ENCODE peak calls at places on chromosomes 5 and 9, in six cellular contexts. H is GM23338, K is transverse colon, M is GM13977, Q is IMR-90, Z is WERI-Rb-1. F is an unnamed sample.

GRCh38 chr5:36285837-36286615 is 15.7 kb downstream of the RANBP3L start:
- DNase-seq in M (no peak), H (no peak), Z (no peak), K (no peak), Q (no peak), F (no peak)

GRCh38 chr9:131417264-131418142 is 23.6 kb downstream of the PRRC2B start:
- DNase-seq in H (no peak), Z (no peak), K (no peak), M (peak; percentile 59), Q (no peak), F (no peak)

GRCh38 chr5:78544531-78545200 is 103.9 kb downstream of the LHFPL2 start:
- DNase-seq in Z (no peak), M (no peak), H (no peak), Q (peak; percentile 85), K (peak; percentile 21), F (no peak)

GRCh38 chr9:125343518-125344284 is 82.1 kb downstream of the GAPVD1 start:
- DNase-seq in H (peak; percentile 74), M (no peak), Q (peak; percentile 76), K (no peak), Z (peak; percentile 77), F (no peak)

GRCh38 chr9:33852216-33852826 is 35.4 kb downstream of the UBE2R2 start:
- DNase-seq in K (peak; percentile 81), M (peak; percentile 27), H (peak; percentile 66), Q (peak; percentile 27), Z (peak; percentile 52), F (no peak)

GRCh38 chr9:134493471-134494272 is 147.9 kb upstream of the COL5A1 start:
- DNase-seq in Q (no peak), Z (no peak), H (no peak), K (peak; percentile 3), M (no peak), F (no peak)

GRCh38 chr9:135762921-135763320 is 60.9 kb downstream of the KCNT1 start:
- DNase-seq in Q (no peak), H (no peak), M (no peak), K (no peak), Z (no peak), F (no peak)

GRCh38 chr9:23438299-23438907 is 387.6 kb downstream of the ELAVL2 start:
- DNase-seq in Z (no peak), H (no peak), K (no peak), M (no peak), Q (no peak), F (no peak)

GRCh38 chr9:134449180-134449916 is 123.1 kb downstream of the RXRA start:
- DNase-seq in Q (peak; percentile 94), M (peak; percentile 95), K (peak; percentile 88), Z (peak; percentile 96), H (peak; percentile 96), F (peak; percentile 81)

GRCh38 chr5:1464511-1464910 is 19.3 kb upstream of the SLC6A3 start:
- DNase-seq in Z (no peak), M (no peak), H (no peak), Q (no peak), K (no peak), F (no peak)

DNA sequence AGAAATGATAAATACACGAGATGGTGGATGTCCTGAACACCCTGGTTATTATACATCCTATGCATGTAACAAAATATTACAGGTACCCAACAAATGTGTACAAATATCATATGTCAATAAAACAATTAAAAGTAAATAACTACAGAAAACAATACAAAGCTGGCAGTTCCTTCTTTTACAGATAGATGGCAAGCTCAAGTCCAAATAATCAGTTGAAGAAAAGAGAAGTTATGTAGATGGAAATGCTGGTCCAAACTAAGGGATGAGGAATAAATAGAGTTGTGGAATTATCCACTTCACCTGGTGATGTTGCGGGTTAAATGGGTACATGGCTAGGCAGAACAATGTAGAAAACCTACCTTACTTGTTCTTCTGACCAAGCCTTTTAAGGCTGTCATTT is 79.4 kb downstream of the PALM2AKAP2 start:
- DNase-seq in Q (no peak), M (no peak), Z (no peak), H (no peak), K (no peak), F (no peak)
- TF ChIP-seq CTCF in Q (peak; percentile 30), M (peak; percentile 25), Z (no peak), H (no peak), K (no peak), F (no peak)

DNA sequence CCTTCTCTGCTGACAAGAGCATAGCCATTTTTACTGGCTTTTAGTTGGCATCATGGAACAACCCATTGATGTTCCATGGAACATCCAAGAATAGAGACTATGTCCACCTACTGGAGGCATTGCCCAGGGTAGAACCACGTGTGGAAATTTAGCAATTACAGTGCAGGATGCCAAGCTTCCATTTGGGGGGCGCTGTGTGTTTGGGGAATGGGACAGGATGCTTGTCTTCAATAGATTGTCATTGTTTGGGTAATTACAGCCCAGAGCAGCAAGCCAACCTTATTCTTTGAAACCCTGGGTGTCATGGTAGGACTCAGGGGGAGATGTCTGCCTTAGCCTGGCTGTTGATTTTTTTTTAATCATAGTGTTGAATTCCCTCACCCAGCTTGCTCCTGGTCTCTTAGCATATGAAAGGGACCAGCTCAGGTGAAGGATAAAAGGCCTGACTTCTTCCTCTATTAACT is 171.1 kb downstream of the DOCK2 start:
- DNase-seq in K (no peak), M (no peak), H (peak; percentile 81), Q (no peak), Z (no peak), F (no peak)
- TF ChIP-seq CTCF in K (no peak), M (no peak), H (peak; percentile 59), Q (no peak), Z (no peak), F (no peak)

GRCh38 chr9:6590329-6590728 is 55.2 kb downstream of the GLDC start:
- DNase-seq in K (no peak), Z (no peak), Q (no peak), M (no peak), H (no peak), F (no peak)

GRCh38 chr9:6581266-6581665 is 64.3 kb downstream of the GLDC start:
- DNase-seq in Q (no peak), K (no peak), M (no peak), H (no peak), Z (no peak), F (no peak)

GRCh38 chr9:6590772-6591384 is 54.7 kb downstream of the GLDC start:
- DNase-seq in K (no peak), H (no peak), Z (no peak), M (no peak), Q (no peak), F (no peak)

GRCh38 chr9:6584881-6585597 is 60.5 kb downstream of the GLDC start:
- DNase-seq in K (no peak), H (peak; percentile 46), Q (peak; percentile 40), Z (no peak), M (peak; percentile 39), F (no peak)
- TF ChIP-seq CTCF in K (peak; percentile 47), H (no peak), Q (peak; percentile 51), Z (peak; percentile 1), M (peak; percentile 42), F (peak; percentile 56)

GRCh38 chr5:134374234-134374633 is 2.9 kb downstream of the UBE2B start:
- DNase-seq in M (no peak), Q (no peak), K (no peak), Z (no peak), H (no peak), F (no peak)
- TF ChIP-seq CTCF in M (no peak), Q (peak; percentile 6), K (no peak), Z (no peak), H (peak; percentile 32), F (peak; percentile 16)

DNA sequence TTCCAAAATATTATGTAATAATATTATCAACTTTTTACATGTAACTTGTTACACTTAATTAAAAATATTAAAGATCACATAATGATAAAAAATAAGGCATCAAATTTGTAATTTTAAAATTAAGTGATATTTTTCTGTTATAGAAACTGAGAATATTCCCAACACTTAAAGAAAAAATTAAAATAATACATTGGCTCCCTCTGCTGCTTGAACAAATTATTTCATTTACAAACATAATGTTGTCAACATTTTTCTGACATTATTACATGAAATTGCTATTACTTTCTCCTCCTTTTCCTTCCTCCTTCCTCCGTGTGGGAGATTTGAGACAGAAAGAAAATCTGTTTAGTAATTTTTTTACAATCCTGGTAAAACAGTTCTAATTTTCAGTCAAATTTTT is 42.3 kb downstream of the RNF180 start:
- DNase-seq in M (no peak), H (peak; percentile 29), K (no peak), Z (no peak), Q (peak; percentile 3), F (no peak)
- TF ChIP-seq CTCF in M (peak; percentile 7), H (no peak), K (peak; percentile 10), Z (no peak), Q (peak; percentile 34), F (peak; percentile 47)

GRCh38 chr9:10130061-10130675 is 482.6 kb downstream of the PTPRD start:
- DNase-seq in Q (peak; percentile 70), M (no peak), K (no peak), H (no peak), Z (no peak), F (no peak)

GRCh38 chr9:10127867-10128266 is 484.9 kb downstream of the PTPRD start:
- DNase-seq in H (no peak), M (no peak), Z (no peak), K (no peak), Q (peak; percentile 20), F (no peak)
- TF ChIP-seq CTCF in H (no peak), M (no peak), Z (no peak), K (no peak), Q (no peak), F (no peak)

DNA sequence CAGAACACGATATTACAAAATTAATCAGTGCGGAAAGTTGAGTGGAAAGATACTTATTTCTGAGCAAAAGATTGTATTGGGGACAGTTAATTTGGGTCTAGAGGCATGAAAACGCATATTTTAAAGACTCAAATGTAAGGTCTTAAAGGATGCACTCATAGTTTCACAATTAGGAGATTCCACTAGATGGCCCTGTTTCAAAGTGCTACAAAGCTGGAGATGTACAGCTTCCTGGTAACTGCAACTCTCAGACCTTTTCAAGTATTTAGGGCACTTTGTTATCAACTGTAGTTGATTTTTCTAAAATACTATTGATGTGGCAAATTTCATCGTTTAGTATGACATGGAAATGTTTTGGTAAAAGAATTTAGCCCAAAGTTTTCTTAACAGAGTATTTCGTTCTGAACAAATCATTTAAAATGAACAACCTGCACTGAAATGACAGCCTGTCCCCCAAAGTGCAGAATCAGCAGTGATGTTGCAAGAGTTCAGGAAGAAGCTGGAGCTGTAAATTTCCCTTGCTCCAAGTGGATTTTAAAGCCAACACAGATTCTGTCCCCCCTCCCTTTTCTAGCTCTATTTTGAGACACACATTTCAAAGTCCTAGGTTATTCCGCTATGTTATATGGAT is 16.2 kb upstream of the NDUFB6 start:
- DNase-seq in Z (no peak), H (peak; percentile 57), K (no peak), M (peak; percentile 54), Q (peak; percentile 57), F (no peak)
- TF ChIP-seq CTCF in Z (peak; percentile 45), H (peak; percentile 73), K (peak; percentile 22), M (peak; percentile 54), Q (peak; percentile 55), F (peak; percentile 56)

GRCh38 chr5:142141463-142141862 is 32.9 kb downstream of the NDFIP1 start:
- DNase-seq in Q (no peak), Z (no peak), M (peak; percentile 14), K (no peak), H (no peak), F (no peak)
- TF ChIP-seq CTCF in Q (peak; percentile 10), Z (peak; percentile 38), M (peak; percentile 28), K (no peak), H (peak; percentile 59), F (no peak)

DNA sequence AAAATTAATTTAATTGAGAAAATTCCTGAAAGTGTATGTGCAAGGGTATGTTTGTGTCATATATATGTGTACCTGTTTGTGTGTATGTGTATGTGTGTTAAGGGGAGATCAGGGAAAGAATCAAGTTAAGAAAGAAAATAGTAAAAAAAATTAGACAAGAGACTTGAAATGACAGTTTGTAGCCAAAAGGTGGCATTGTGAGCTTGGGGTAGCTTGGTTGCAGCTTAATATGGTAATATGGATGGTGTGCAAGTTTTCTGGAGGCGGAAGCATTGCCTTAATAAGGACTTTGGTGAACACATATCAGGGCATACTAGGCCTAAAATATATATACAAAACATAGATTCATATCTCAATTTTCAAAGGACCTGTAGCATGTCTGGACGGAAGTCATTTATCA is 129.9 kb downstream of the INSYN2B start:
- DNase-seq in K (no peak), H (no peak), Q (no peak), Z (no peak), M (no peak), F (no peak)
- TF ChIP-seq CTCF in K (no peak), H (peak; percentile 50), Q (no peak), Z (no peak), M (no peak), F (peak; percentile 14)

F was measured in progenitor cell of endocrine pancreas.